ENCODE peak calls at places on chromosomes 11 and 22, in nine cellular contexts. V is RPMI7951; Q is HTR-8/SVneo; T is CD8-positive, alpha-beta memory T cell; B is NCI-H69; E is A549; K is EH; F is HL-60; Y is astrocyte of the cerebellum. L is an unnamed sample.

GRCh38 chr11:44766112-44766971 is 39.6 kb downstream of the TSPAN18 start:
- DNase-seq in V (peak; percentile 91), Q (peak; percentile 54), T (no peak), B (peak; percentile 27), E (no peak), K (peak; percentile 90), F (no peak), Y (peak; percentile 89), L (peak; percentile 59)

GRCh38 chr11:65792456-65792855 is 5.6 kb downstream of the OVOL1 start:
- DNase-seq in V (no peak), Q (no peak), T (no peak), B (no peak), E (no peak), K (no peak), F (no peak), Y (no peak), L (no peak)

GRCh38 chr22:43066844-43067385 is 22.3 kb downstream of the TTLL1 start:
- DNase-seq in V (peak; percentile 90), Q (peak; percentile 72), T (no peak), B (peak; percentile 17), E (no peak), K (peak; percentile 81), F (no peak), Y (no peak), L (peak; percentile 52)

GRCh38 chr22:25208743-25209505 is 9.3 kb downstream of the CRYBB3 start:
- DNase-seq in V (no peak), Q (no peak), T (no peak), B (peak; percentile 11), E (no peak), K (no peak), F (no peak), Y (no peak), L (no peak)

GRCh38 chr11:119727523-119728081 is 1.4 kb downstream of the NECTIN1 start:
- DNase-seq in V (no peak), Q (no peak), T (peak; percentile 55), B (peak; percentile 69), E (peak; percentile 51), K (no peak), F (no peak), Y (no peak), L (no peak)

GRCh38 chr22:38881464-38881871 is 9.5 kb upstream of the CBX6 start:
- DNase-seq in V (peak; percentile 57), Q (no peak), T (no peak), B (no peak), E (no peak), K (peak; percentile 95), F (no peak), Y (peak; percentile 35), L (peak; percentile 93)

GRCh38 chr11:108975641-108976071 is 310.8 kb downstream of the DDX10 start:
- DNase-seq in V (no peak), Q (no peak), T (no peak), B (peak; percentile 42), E (no peak), K (no peak), F (no peak), Y (no peak), L (no peak)

GRCh38 chr11:17718015-17718414 is 1.4 kb upstream of the MYOD1 start:
- DNase-seq in V (no peak), Q (no peak), T (peak; percentile 12), B (no peak), E (no peak), K (no peak), F (no peak), Y (no peak), L (no peak)

GRCh38 chr11:44619931-44620725 is 54.7 kb downstream of the CD82 start:
- DNase-seq in V (no peak), Q (no peak), T (peak; percentile 29), B (no peak), E (no peak), K (no peak), F (no peak), Y (no peak), L (no peak)

GRCh38 chr11:61082931-61083531 is 19.3 kb upstream of the CD5 start:
- DNase-seq in V (no peak), Q (no peak), T (peak; percentile 61), B (no peak), E (no peak), K (no peak), F (no peak), Y (no peak), L (no peak)

GRCh38 chr11:73350908-73351636 is 25.1 kb upstream of the RELT start:
- DNase-seq in V (peak; percentile 58), Q (peak; percentile 91), T (peak; percentile 74), B (peak; percentile 77), E (peak; percentile 92), K (peak; percentile 72), F (peak; percentile 72), Y (peak; percentile 60), L (peak; percentile 77)

GRCh38 chr22:26377170-26377825 is 51.8 kb upstream of the ASPHD2 start:
- DNase-seq in V (peak; percentile 17), Q (no peak), T (no peak), B (no peak), E (no peak), K (no peak), F (peak; percentile 36), Y (no peak), L (no peak)

GRCh38 chr11:46117842-46118241 is 3.4 kb downstream of the PHF21A start:
- DNase-seq in V (no peak), Q (no peak), T (no peak), B (peak; percentile 39), E (no peak), K (no peak), F (no peak), Y (no peak), L (no peak)

GRCh38 chr11:57224537-57224936 is 12.5 kb downstream of the APLNR start:
- DNase-seq in V (no peak), Q (no peak), T (no peak), B (no peak), E (peak; percentile 26), K (peak; percentile 84), F (no peak), Y (no peak), L (peak; percentile 62)

GRCh38 chr22:18970180-18970947 is 34.3 kb upstream of the PRODH start:
- DNase-seq in V (no peak), Q (no peak), T (peak; percentile 28), B (peak; percentile 72), E (peak; percentile 12), K (peak; percentile 15), F (no peak), Y (no peak), L (no peak)

GRCh38 chr11:104146421-104146820 is 17.5 kb downstream of the PDGFD start:
- DNase-seq in V (no peak), Q (no peak), T (no peak), B (peak; percentile 97), E (no peak), K (peak; percentile 18), F (no peak), Y (no peak), L (peak; percentile 82)

GRCh38 chr11:26227311-26227710 is 104.6 kb upstream of the ANO3 start:
- DNase-seq in V (peak; percentile 15), Q (peak; percentile 34), T (no peak), B (peak; percentile 34), E (peak; percentile 2), K (peak; percentile 75), F (no peak), Y (peak; percentile 58), L (peak; percentile 88)